ENCODE peak calls at places on chromosomes 6 and 20, in eight cellular contexts. One of them, this sample, is unnamed.

GRCh38 chr6:168145747-168146596 is 67.0 kb upstream of the FRMD1 start:
- DNase-seq in ovary: peak; percentile 4
- DNase-seq in HepG2: no peak
- DNase-seq in brain microvascular endothelial cell: no peak
- DNase-seq in OCI-LY7: no peak
- DNase-seq in foreskin fibroblast: no peak
- DNase-seq in HFF-Myc: no peak
- DNase-seq in cardiac fibroblast: no peak
- DNase-seq in this sample: no peak

GRCh38 chr6:70669133-70669532 is 1.4 kb downstream of the SMAP1 start:
- DNase-seq in ovary: no peak
- DNase-seq in HepG2: peak; percentile 13
- DNase-seq in brain microvascular endothelial cell: no peak
- DNase-seq in OCI-LY7: peak; percentile 8
- DNase-seq in foreskin fibroblast: peak; percentile 12
- DNase-seq in HFF-Myc: no peak
- DNase-seq in cardiac fibroblast: no peak
- DNase-seq in this sample: no peak

GRCh38 chr6:146602526-146602925 is 3.8 kb downstream of the ADGB start:
- DNase-seq in ovary: no peak
- DNase-seq in HepG2: no peak
- DNase-seq in brain microvascular endothelial cell: no peak
- DNase-seq in OCI-LY7: no peak
- DNase-seq in foreskin fibroblast: no peak
- DNase-seq in HFF-Myc: no peak
- DNase-seq in cardiac fibroblast: no peak
- DNase-seq in this sample: no peak

GRCh38 chr6:35016417-35017221 is 124.5 kb downstream of the TCP11 start:
- DNase-seq in ovary: peak; percentile 45
- DNase-seq in HepG2: no peak
- DNase-seq in brain microvascular endothelial cell: no peak
- DNase-seq in OCI-LY7: no peak
- DNase-seq in foreskin fibroblast: peak; percentile 73
- DNase-seq in HFF-Myc: peak; percentile 49
- DNase-seq in cardiac fibroblast: peak; percentile 65
- DNase-seq in this sample: no peak

GRCh38 chr6:167093922-167094432 is 28.9 kb upstream of the CCR6 start:
- DNase-seq in ovary: no peak
- DNase-seq in HepG2: no peak
- DNase-seq in brain microvascular endothelial cell: no peak
- DNase-seq in OCI-LY7: no peak
- DNase-seq in foreskin fibroblast: no peak
- DNase-seq in HFF-Myc: no peak
- DNase-seq in cardiac fibroblast: no peak
- DNase-seq in this sample: no peak

GRCh38 chr6:38396209-38396608 is 243.5 kb downstream of the BTBD9 start:
- DNase-seq in ovary: no peak
- DNase-seq in HepG2: no peak
- DNase-seq in brain microvascular endothelial cell: no peak
- DNase-seq in OCI-LY7: no peak
- DNase-seq in foreskin fibroblast: no peak
- DNase-seq in HFF-Myc: no peak
- DNase-seq in cardiac fibroblast: no peak
- DNase-seq in this sample: no peak

GRCh38 chr6:35036059-35036827 is 104.9 kb downstream of the TCP11 start:
- DNase-seq in ovary: no peak
- DNase-seq in HepG2: no peak
- DNase-seq in brain microvascular endothelial cell: no peak
- DNase-seq in OCI-LY7: no peak
- DNase-seq in foreskin fibroblast: no peak
- DNase-seq in HFF-Myc: no peak
- DNase-seq in cardiac fibroblast: no peak
- DNase-seq in this sample: no peak

GRCh38 chr6:156779206-156780116 is 2.3 kb downstream of the ARID1B start:
- DNase-seq in ovary: peak; percentile 48
- DNase-seq in HepG2: peak; percentile 31
- DNase-seq in brain microvascular endothelial cell: no peak
- DNase-seq in OCI-LY7: peak; percentile 80
- DNase-seq in foreskin fibroblast: peak; percentile 58
- DNase-seq in HFF-Myc: no peak
- DNase-seq in cardiac fibroblast: peak; percentile 32
- DNase-seq in this sample: no peak

GRCh38 chr20:41423026-41423425 is 56.4 kb upstream of the EMILIN3 start:
- DNase-seq in ovary: no peak
- DNase-seq in HepG2: no peak
- DNase-seq in brain microvascular endothelial cell: no peak
- DNase-seq in OCI-LY7: no peak
- DNase-seq in foreskin fibroblast: no peak
- DNase-seq in HFF-Myc: no peak
- DNase-seq in cardiac fibroblast: peak; percentile 22
- DNase-seq in this sample: no peak

GRCh38 chr6:125854355-125854754 is 63.6 kb downstream of the NCOA7 start:
- DNase-seq in ovary: no peak
- DNase-seq in HepG2: no peak
- DNase-seq in brain microvascular endothelial cell: no peak
- DNase-seq in OCI-LY7: no peak
- DNase-seq in foreskin fibroblast: no peak
- DNase-seq in HFF-Myc: no peak
- DNase-seq in cardiac fibroblast: no peak
- DNase-seq in this sample: no peak

GRCh38 chr20:19701449-19701848 is 56.6 kb upstream of the RIN2 start:
- DNase-seq in ovary: no peak
- DNase-seq in HepG2: no peak
- DNase-seq in brain microvascular endothelial cell: no peak
- DNase-seq in OCI-LY7: peak; percentile 74
- DNase-seq in foreskin fibroblast: no peak
- DNase-seq in HFF-Myc: no peak
- DNase-seq in cardiac fibroblast: no peak
- DNase-seq in this sample: no peak

DNA sequence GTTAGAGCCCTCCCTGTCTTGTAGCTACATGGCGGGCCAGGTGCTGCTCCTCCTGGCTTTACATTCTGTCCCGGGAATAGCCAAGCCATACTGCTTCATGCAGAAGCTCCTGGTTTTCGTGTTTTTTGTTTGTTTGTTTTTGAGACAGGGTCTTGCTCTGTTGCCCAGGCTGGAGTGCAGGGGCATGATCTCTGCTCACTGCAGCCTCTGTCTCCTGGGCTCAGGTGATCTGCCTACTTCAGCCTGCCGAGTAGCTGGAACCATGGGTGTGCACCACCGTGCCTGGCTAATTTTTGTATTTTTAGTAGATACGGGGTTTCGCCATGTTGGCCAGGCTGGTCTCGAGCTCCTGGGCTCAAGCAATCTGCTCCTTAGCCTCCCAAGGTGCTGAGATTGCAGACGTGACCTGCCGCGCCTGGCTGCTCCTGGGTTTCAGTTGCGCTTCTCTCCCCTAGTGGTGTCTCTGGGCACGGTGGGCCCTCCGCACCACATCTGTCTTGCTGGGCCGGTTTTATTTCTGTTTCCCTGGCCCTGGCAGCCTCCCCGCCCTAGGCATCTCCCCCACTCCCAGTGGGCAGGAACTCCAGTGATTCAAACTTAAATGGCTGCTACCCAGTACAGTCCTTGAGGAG is 12.9 kb downstream of the CDYL start:
- DNase-seq in ovary: no peak
- DNase-seq in HepG2: no peak
- DNase-seq in brain microvascular endothelial cell: no peak
- DNase-seq in OCI-LY7: peak; percentile 79
- DNase-seq in foreskin fibroblast: no peak
- DNase-seq in HFF-Myc: no peak
- DNase-seq in cardiac fibroblast: no peak
- DNase-seq in this sample: no peak
- TF ChIP-seq CTCF in ovary: no peak
- TF ChIP-seq CTCF in HepG2: no peak
- TF ChIP-seq CTCF in brain microvascular endothelial cell: no peak
- TF ChIP-seq CTCF in OCI-LY7: peak; percentile 60
- TF ChIP-seq CTCF in foreskin fibroblast: no peak
- TF ChIP-seq CTCF in HFF-Myc: no peak
- TF ChIP-seq CTCF in cardiac fibroblast: no peak
- TF ChIP-seq CTCF in this sample: no peak

DNA sequence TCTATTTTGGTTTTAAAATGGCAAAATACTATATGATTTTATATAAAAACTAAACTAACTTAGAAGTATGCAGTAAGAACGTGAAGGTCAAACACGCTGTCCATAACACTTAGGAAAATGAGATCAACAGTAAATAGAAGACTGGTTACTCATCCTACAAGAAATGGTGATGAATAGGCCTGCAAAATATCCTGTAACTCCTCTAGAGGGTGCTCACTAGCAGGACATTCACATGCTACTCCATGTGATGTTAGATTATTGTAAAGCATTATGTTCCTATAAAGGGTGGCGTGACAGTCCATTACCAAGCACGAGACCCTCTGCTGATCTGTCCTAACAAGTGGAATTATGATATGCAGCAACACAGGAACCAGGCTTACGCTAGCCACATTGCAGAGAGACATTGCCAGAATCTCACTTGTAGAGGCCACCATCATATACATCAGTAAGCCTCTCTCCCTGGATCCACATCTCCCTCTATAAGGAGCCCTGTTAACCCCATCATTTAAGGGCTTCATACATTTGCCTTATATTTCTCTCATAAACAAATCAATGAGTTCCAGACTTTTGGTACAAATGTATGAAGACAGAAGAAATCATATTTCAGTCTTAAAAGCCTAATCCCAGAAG is 18.0 kb upstream of the DEFB129 start:
- DNase-seq in ovary: no peak
- DNase-seq in HepG2: peak; percentile 64
- DNase-seq in brain microvascular endothelial cell: peak; percentile 65
- DNase-seq in OCI-LY7: peak; percentile 53
- DNase-seq in foreskin fibroblast: peak; percentile 81
- DNase-seq in HFF-Myc: peak; percentile 35
- DNase-seq in cardiac fibroblast: peak; percentile 83
- DNase-seq in this sample: peak; percentile 35
- TF ChIP-seq CTCF in ovary: peak; percentile 36
- TF ChIP-seq CTCF in HepG2: peak; percentile 85
- TF ChIP-seq CTCF in brain microvascular endothelial cell: peak; percentile 68
- TF ChIP-seq CTCF in OCI-LY7: peak; percentile 82
- TF ChIP-seq CTCF in foreskin fibroblast: peak; percentile 66
- TF ChIP-seq CTCF in HFF-Myc: peak; percentile 51
- TF ChIP-seq CTCF in cardiac fibroblast: peak; percentile 76
- TF ChIP-seq CTCF in this sample: peak; percentile 66

GRCh38 chr20:39105551-39105950 is 143.4 kb downstream of the DHX35 start:
- DNase-seq in ovary: no peak
- DNase-seq in HepG2: no peak
- DNase-seq in brain microvascular endothelial cell: no peak
- DNase-seq in OCI-LY7: no peak
- DNase-seq in foreskin fibroblast: no peak
- DNase-seq in HFF-Myc: no peak
- DNase-seq in cardiac fibroblast: no peak
- DNase-seq in this sample: no peak
- TF ChIP-seq CTCF in ovary: no peak
- TF ChIP-seq CTCF in HepG2: peak; percentile 39
- TF ChIP-seq CTCF in brain microvascular endothelial cell: peak; percentile 25
- TF ChIP-seq CTCF in OCI-LY7: peak; percentile 62
- TF ChIP-seq CTCF in foreskin fibroblast: no peak
- TF ChIP-seq CTCF in HFF-Myc: peak; percentile 12
- TF ChIP-seq CTCF in cardiac fibroblast: no peak
- TF ChIP-seq CTCF in this sample: no peak

DNA sequence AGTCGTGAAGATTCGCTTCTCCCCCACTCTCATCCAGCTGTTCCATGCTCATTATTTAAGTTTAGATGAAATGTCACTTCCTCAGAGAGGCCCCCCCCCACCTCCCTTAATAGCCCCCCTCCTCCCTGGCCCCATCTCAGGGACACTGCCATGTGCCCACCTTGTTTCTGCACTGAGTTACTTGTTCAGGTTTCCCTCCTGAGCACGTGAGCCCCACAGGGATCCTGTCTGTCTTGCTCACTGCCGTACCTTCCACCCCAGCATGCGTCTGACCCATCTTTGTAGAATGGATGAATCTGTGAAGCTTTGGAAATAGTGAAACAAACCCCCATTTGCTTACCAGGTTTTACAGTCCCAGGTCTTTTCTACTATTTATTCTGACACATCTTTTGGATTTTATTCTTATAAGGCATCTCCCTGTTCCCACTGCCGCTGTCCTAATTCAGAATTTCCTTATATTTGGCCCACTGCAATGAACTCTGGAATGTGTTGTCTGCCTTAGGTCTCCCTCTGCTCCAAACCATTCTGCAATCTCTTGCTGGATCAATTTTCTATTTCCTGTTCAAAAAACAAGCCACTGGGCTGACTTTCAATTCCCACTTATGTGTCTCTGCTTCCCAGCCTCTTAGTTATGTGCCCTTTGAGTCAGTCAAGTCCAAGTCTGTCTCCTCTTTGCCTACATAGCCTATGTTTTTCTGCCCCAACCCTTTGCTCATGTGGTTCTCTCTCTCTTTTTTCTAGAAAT is 136.6 kb upstream of the ECI2 start:
- DNase-seq in ovary: no peak
- DNase-seq in HepG2: no peak
- DNase-seq in brain microvascular endothelial cell: no peak
- DNase-seq in OCI-LY7: no peak
- DNase-seq in foreskin fibroblast: no peak
- DNase-seq in HFF-Myc: no peak
- DNase-seq in cardiac fibroblast: no peak
- DNase-seq in this sample: no peak
- TF ChIP-seq CTCF in ovary: no peak
- TF ChIP-seq CTCF in HepG2: no peak
- TF ChIP-seq CTCF in brain microvascular endothelial cell: no peak
- TF ChIP-seq CTCF in OCI-LY7: no peak
- TF ChIP-seq CTCF in foreskin fibroblast: no peak
- TF ChIP-seq CTCF in HFF-Myc: no peak
- TF ChIP-seq CTCF in cardiac fibroblast: no peak
- TF ChIP-seq CTCF in this sample: no peak

DNA sequence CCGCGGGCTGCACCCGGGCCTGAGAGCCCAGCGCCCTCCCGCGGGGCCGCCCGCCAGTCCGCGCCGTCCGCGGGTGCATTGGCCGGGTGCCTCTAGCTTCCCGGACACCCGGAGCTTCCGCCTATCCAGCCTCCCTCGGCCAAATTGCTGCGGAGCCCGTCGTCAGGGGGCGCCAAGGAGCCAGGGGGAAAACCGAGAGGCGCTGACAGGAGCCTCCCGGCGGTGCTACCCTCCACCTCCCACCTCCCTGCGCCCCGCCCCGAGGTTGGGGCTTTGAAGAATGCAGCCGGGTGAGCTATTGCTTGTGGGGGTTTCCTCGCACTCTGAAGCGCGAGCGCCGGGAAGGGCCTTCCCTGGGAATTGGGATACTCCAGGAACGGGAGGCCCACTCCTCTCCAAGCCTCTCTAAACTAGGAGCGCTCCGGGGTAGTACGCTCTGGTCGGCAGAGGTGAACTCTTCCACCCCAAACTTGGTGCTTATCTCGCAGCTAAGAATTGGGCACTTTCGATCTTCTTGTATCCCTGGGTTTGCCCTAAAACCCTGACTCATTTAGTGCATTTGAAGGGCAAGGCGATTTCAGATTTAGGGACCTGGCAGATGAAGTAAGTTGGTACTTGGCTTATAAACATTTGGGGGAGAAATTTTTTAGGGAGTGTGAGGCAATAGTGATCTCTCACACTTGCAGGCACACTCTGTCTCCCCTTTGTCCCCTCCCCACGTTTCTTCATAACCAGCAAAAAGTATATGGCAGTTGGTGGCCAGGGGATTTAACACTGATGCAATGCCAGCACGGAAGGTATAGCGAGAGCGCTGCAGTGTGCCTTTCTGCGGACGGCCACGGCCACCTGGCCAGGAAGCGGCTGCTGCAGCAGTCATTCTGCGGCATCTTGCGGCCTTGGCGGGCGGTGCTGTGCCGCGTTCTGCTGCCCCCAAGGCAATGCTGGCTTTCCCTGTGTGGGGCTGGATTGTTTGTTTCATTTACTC is 556 bp downstream of the BEND6 start:
- DNase-seq in ovary: peak; percentile 58
- DNase-seq in HepG2: peak; percentile 83
- DNase-seq in brain microvascular endothelial cell: peak; percentile 83
- DNase-seq in OCI-LY7: peak; percentile 90
- DNase-seq in foreskin fibroblast: peak; percentile 98
- DNase-seq in HFF-Myc: peak; percentile 73
- DNase-seq in cardiac fibroblast: peak; percentile 96
- DNase-seq in this sample: peak; percentile 82
- TF ChIP-seq CTCF in ovary: peak; percentile 73
- TF ChIP-seq CTCF in HepG2: peak; percentile 93
- TF ChIP-seq CTCF in brain microvascular endothelial cell: peak; percentile 90
- TF ChIP-seq CTCF in OCI-LY7: peak; percentile 80
- TF ChIP-seq CTCF in foreskin fibroblast: peak; percentile 81
- TF ChIP-seq CTCF in HFF-Myc: peak; percentile 86
- TF ChIP-seq CTCF in cardiac fibroblast: peak; percentile 88
- TF ChIP-seq CTCF in this sample: peak; percentile 90